ENCODE peak calls at places on chromosomes 2 and 18, in nine cellular contexts. One of them, this sample, is unnamed.

GRCh38 chr2:15092691-15093090 is 460.2 kb downstream of the LRATD1 start:
- DNase-seq in stomach: no peak
- DNase-seq in astrocyte of the spinal cord: peak; percentile 8
- DNase-seq in IMR-90: peak; percentile 64
- DNase-seq in type B pancreatic cell: no peak
- DNase-seq in prostate gland: no peak
- DNase-seq in GM06990: no peak
- DNase-seq in left ventricle myocardium inferior: no peak
- DNase-seq in cardiac muscle cell: no peak
- DNase-seq in this sample: no peak

GRCh38 chr2:55618649-55619055 is 1.2 kb upstream of the PPP4R3B start:
- DNase-seq in stomach: peak; percentile 51
- DNase-seq in astrocyte of the spinal cord: peak; percentile 51
- DNase-seq in IMR-90: peak; percentile 43
- DNase-seq in type B pancreatic cell: no peak
- DNase-seq in prostate gland: peak; percentile 40
- DNase-seq in GM06990: peak; percentile 54
- DNase-seq in left ventricle myocardium inferior: peak; percentile 45
- DNase-seq in cardiac muscle cell: peak; percentile 54
- DNase-seq in this sample: no peak

GRCh38 chr2:210461401-210461800 is 15.2 kb downstream of the LANCL1 start:
- DNase-seq in stomach: no peak
- DNase-seq in astrocyte of the spinal cord: no peak
- DNase-seq in IMR-90: no peak
- DNase-seq in type B pancreatic cell: no peak
- DNase-seq in prostate gland: no peak
- DNase-seq in GM06990: peak; percentile 68
- DNase-seq in left ventricle myocardium inferior: no peak
- DNase-seq in cardiac muscle cell: no peak
- DNase-seq in this sample: no peak

GRCh38 chr2:86634352-86634751 is 10.7 kb upstream of the RNF103 start:
- DNase-seq in stomach: no peak
- DNase-seq in astrocyte of the spinal cord: no peak
- DNase-seq in IMR-90: no peak
- DNase-seq in type B pancreatic cell: no peak
- DNase-seq in prostate gland: no peak
- DNase-seq in GM06990: no peak
- DNase-seq in left ventricle myocardium inferior: no peak
- DNase-seq in cardiac muscle cell: no peak
- DNase-seq in this sample: no peak

GRCh38 chr2:15766911-15767597 is 173.3 kb upstream of the MYCN start:
- DNase-seq in stomach: no peak
- DNase-seq in astrocyte of the spinal cord: no peak
- DNase-seq in IMR-90: no peak
- DNase-seq in type B pancreatic cell: no peak
- DNase-seq in prostate gland: no peak
- DNase-seq in GM06990: no peak
- DNase-seq in left ventricle myocardium inferior: no peak
- DNase-seq in cardiac muscle cell: no peak
- DNase-seq in this sample: no peak

GRCh38 chr2:43358688-43359201 is 132.3 kb upstream of the ZFP36L2 start:
- DNase-seq in stomach: no peak
- DNase-seq in astrocyte of the spinal cord: no peak
- DNase-seq in IMR-90: peak; percentile 21
- DNase-seq in type B pancreatic cell: no peak
- DNase-seq in prostate gland: no peak
- DNase-seq in GM06990: no peak
- DNase-seq in left ventricle myocardium inferior: no peak
- DNase-seq in cardiac muscle cell: no peak
- DNase-seq in this sample: no peak

GRCh38 chr2:119282966-119283511 is 59.4 kb downstream of the STEAP3 start:
- DNase-seq in stomach: peak; percentile 79
- DNase-seq in astrocyte of the spinal cord: no peak
- DNase-seq in IMR-90: no peak
- DNase-seq in type B pancreatic cell: no peak
- DNase-seq in prostate gland: peak; percentile 75
- DNase-seq in GM06990: no peak
- DNase-seq in left ventricle myocardium inferior: peak; percentile 60
- DNase-seq in cardiac muscle cell: no peak
- DNase-seq in this sample: no peak

GRCh38 chr2:212494413-212495020 is 44.1 kb downstream of the ERBB4 start:
- DNase-seq in stomach: no peak
- DNase-seq in astrocyte of the spinal cord: no peak
- DNase-seq in IMR-90: no peak
- DNase-seq in type B pancreatic cell: no peak
- DNase-seq in prostate gland: no peak
- DNase-seq in GM06990: no peak
- DNase-seq in left ventricle myocardium inferior: no peak
- DNase-seq in cardiac muscle cell: no peak
- DNase-seq in this sample: no peak

GRCh38 chr18:30730915-30731314 is 311.6 kb downstream of the DSC3 start:
- DNase-seq in stomach: no peak
- DNase-seq in astrocyte of the spinal cord: no peak
- DNase-seq in IMR-90: no peak
- DNase-seq in type B pancreatic cell: no peak
- DNase-seq in prostate gland: no peak
- DNase-seq in GM06990: no peak
- DNase-seq in left ventricle myocardium inferior: no peak
- DNase-seq in cardiac muscle cell: peak; percentile 7
- DNase-seq in this sample: no peak

GRCh38 chr18:30727849-30728248 is 314.7 kb downstream of the DSC3 start:
- DNase-seq in stomach: no peak
- DNase-seq in astrocyte of the spinal cord: no peak
- DNase-seq in IMR-90: no peak
- DNase-seq in type B pancreatic cell: no peak
- DNase-seq in prostate gland: no peak
- DNase-seq in GM06990: no peak
- DNase-seq in left ventricle myocardium inferior: no peak
- DNase-seq in cardiac muscle cell: no peak
- DNase-seq in this sample: no peak
- TF ChIP-seq CTCF in stomach: no peak
- TF ChIP-seq CTCF in astrocyte of the spinal cord: no peak
- TF ChIP-seq CTCF in IMR-90: no peak
- TF ChIP-seq CTCF in type B pancreatic cell: no peak
- TF ChIP-seq CTCF in prostate gland: no peak
- TF ChIP-seq CTCF in GM06990: no peak
- TF ChIP-seq CTCF in left ventricle myocardium inferior: no peak
- TF ChIP-seq CTCF in cardiac muscle cell: no peak
- TF ChIP-seq CTCF in this sample: no peak

GRCh38 chr18:37282386-37283037 is 283.1 kb downstream of the CELF4 start:
- DNase-seq in stomach: no peak
- DNase-seq in astrocyte of the spinal cord: no peak
- DNase-seq in IMR-90: no peak
- DNase-seq in type B pancreatic cell: no peak
- DNase-seq in prostate gland: no peak
- DNase-seq in GM06990: no peak
- DNase-seq in left ventricle myocardium inferior: no peak
- DNase-seq in cardiac muscle cell: peak; percentile 10
- DNase-seq in this sample: no peak
- TF ChIP-seq CTCF in stomach: no peak
- TF ChIP-seq CTCF in astrocyte of the spinal cord: peak; percentile 40
- TF ChIP-seq CTCF in IMR-90: peak; percentile 21
- TF ChIP-seq CTCF in type B pancreatic cell: peak; percentile 57
- TF ChIP-seq CTCF in prostate gland: no peak
- TF ChIP-seq CTCF in GM06990: peak; percentile 49
- TF ChIP-seq CTCF in left ventricle myocardium inferior: peak; percentile 28
- TF ChIP-seq CTCF in cardiac muscle cell: peak; percentile 56
- TF ChIP-seq CTCF in this sample: peak; percentile 8

GRCh38 chr2:63484481-63484880 is 103.8 kb downstream of the WDPCP start:
- DNase-seq in stomach: no peak
- DNase-seq in astrocyte of the spinal cord: no peak
- DNase-seq in IMR-90: no peak
- DNase-seq in type B pancreatic cell: no peak
- DNase-seq in prostate gland: no peak
- DNase-seq in GM06990: no peak
- DNase-seq in left ventricle myocardium inferior: no peak
- DNase-seq in cardiac muscle cell: no peak
- DNase-seq in this sample: no peak

GRCh38 chr2:63488118-63488713 is 100.1 kb downstream of the WDPCP start:
- DNase-seq in stomach: no peak
- DNase-seq in astrocyte of the spinal cord: peak; percentile 40
- DNase-seq in IMR-90: peak; percentile 46
- DNase-seq in type B pancreatic cell: no peak
- DNase-seq in prostate gland: no peak
- DNase-seq in GM06990: no peak
- DNase-seq in left ventricle myocardium inferior: no peak
- DNase-seq in cardiac muscle cell: peak; percentile 39
- DNase-seq in this sample: no peak

GRCh38 chr2:63484901-63485300 is 103.4 kb downstream of the WDPCP start:
- DNase-seq in stomach: no peak
- DNase-seq in astrocyte of the spinal cord: no peak
- DNase-seq in IMR-90: no peak
- DNase-seq in type B pancreatic cell: no peak
- DNase-seq in prostate gland: no peak
- DNase-seq in GM06990: no peak
- DNase-seq in left ventricle myocardium inferior: no peak
- DNase-seq in cardiac muscle cell: no peak
- DNase-seq in this sample: no peak

GRCh38 chr2:63486861-63487290 is 101.4 kb downstream of the WDPCP start:
- DNase-seq in stomach: no peak
- DNase-seq in astrocyte of the spinal cord: no peak
- DNase-seq in IMR-90: no peak
- DNase-seq in type B pancreatic cell: no peak
- DNase-seq in prostate gland: no peak
- DNase-seq in GM06990: no peak
- DNase-seq in left ventricle myocardium inferior: no peak
- DNase-seq in cardiac muscle cell: peak; percentile 32
- DNase-seq in this sample: no peak
- TF ChIP-seq CTCF in stomach: no peak
- TF ChIP-seq CTCF in astrocyte of the spinal cord: peak; percentile 3
- TF ChIP-seq CTCF in IMR-90: no peak
- TF ChIP-seq CTCF in type B pancreatic cell: no peak
- TF ChIP-seq CTCF in prostate gland: no peak
- TF ChIP-seq CTCF in GM06990: peak; percentile 28
- TF ChIP-seq CTCF in left ventricle myocardium inferior: no peak
- TF ChIP-seq CTCF in cardiac muscle cell: no peak
- TF ChIP-seq CTCF in this sample: no peak

DNA sequence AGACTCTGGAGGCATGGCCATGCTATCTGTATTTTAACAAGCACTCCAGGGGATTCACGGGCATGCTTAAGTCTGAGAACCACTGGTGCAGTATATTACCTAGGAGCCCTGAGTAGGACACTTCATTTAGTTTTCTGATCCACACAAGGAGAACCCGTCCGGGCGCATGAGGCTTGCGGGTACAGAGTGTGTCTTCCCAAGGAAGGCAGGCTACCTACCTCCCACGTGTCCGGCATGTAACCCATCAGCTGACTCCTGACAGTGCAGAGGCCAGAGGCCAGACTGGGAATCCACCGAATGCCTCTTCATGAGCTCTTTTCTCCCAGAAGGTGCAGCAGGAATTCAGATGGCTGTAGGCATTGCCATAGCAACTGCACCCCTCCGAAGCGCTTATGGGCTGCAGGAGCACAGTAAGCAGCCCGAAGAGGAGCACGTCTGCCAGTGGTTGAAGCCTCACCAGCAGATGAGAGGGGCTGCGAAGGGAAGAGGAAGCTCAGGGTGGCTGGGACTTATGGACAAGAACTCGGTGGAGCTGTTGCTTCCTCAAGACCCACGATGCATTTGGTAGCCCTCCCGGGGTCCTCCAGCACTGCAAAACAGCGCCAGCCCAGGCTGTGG is 33.8 kb upstream of the DNMT3A start:
- DNase-seq in stomach: peak; percentile 18
- DNase-seq in astrocyte of the spinal cord: no peak
- DNase-seq in IMR-90: no peak
- DNase-seq in type B pancreatic cell: no peak
- DNase-seq in prostate gland: no peak
- DNase-seq in GM06990: no peak
- DNase-seq in left ventricle myocardium inferior: no peak
- DNase-seq in cardiac muscle cell: no peak
- DNase-seq in this sample: no peak
- TF ChIP-seq CTCF in stomach: no peak
- TF ChIP-seq CTCF in astrocyte of the spinal cord: no peak
- TF ChIP-seq CTCF in IMR-90: no peak
- TF ChIP-seq CTCF in type B pancreatic cell: no peak
- TF ChIP-seq CTCF in prostate gland: no peak
- TF ChIP-seq CTCF in GM06990: no peak
- TF ChIP-seq CTCF in left ventricle myocardium inferior: no peak
- TF ChIP-seq CTCF in cardiac muscle cell: no peak
- TF ChIP-seq CTCF in this sample: no peak